ENCODE peak calls at places on chromosomes 12 and 14, in six cellular contexts. J is BJ, S is endothelial cell of umbilical vein, V is NCI-H460, L is C1 segment of cervical spinal cord, D is GM19239. W is an unnamed sample.

GRCh38 chr12:95859344-95859816 is 628 bp downstream of the SNRPF start:
- DNase-seq in J (no peak), S (no peak), V (no peak), L (no peak), D (no peak), W (no peak)

GRCh38 chr12:46372131-46372851 is at the start of gene SLC38A2:
- DNase-seq in J (peak; percentile 61), S (peak; percentile 93), V (peak; percentile 92), L (peak; percentile 90), D (peak; percentile 65), W (no peak)

GRCh38 chr14:36773136-36773540 is 111.5 kb downstream of the PAX9 start:
- DNase-seq in J (no peak), S (no peak), V (peak; percentile 70), L (no peak), D (no peak), W (no peak)

GRCh38 chr12:11795910-11796459 is 146.5 kb downstream of the ETV6 start:
- DNase-seq in J (no peak), S (peak; percentile 89), V (peak; percentile 39), L (no peak), D (no peak), W (no peak)

GRCh38 chr14:34023824-34024767 is 73.2 kb upstream of the EGLN3 start:
- DNase-seq in J (no peak), S (no peak), V (no peak), L (no peak), D (no peak), W (no peak)

GRCh38 chr12:48021485-48022179 is 17.4 kb upstream of the COL2A1 start:
- DNase-seq in J (no peak), S (no peak), V (no peak), L (no peak), D (no peak), W (no peak)

GRCh38 chr12:6764011-6764828 is 1.9 kb upstream of the PTMS start:
- DNase-seq in J (peak; percentile 98), S (peak; percentile 99), V (peak; percentile 94), L (peak; percentile 56), D (peak; percentile 96), W (peak; percentile 98)

GRCh38 chr12:26028953-26029740 is 70.7 kb downstream of the RASSF8 start:
- DNase-seq in J (no peak), S (peak; percentile 78), V (no peak), L (peak; percentile 46), D (peak; percentile 15), W (no peak)

GRCh38 chr12:32312049-32312670 is 87.2 kb upstream of the FGD4 start:
- DNase-seq in J (peak; percentile 30), S (peak; percentile 85), V (peak; percentile 48), L (no peak), D (peak; percentile 9), W (peak; percentile 47)

GRCh38 chr14:67251573-67252226 is 10.5 kb downstream of the PALS1 start:
- DNase-seq in J (no peak), S (no peak), V (no peak), L (no peak), D (no peak), W (no peak)

W was measured in pulmonary artery endothelial cell.